ENCODE peak calls at places on chromosomes 3 and 15, in four cellular contexts. One of them, this sample, is unnamed.

GRCh38 chr3:43858052-43858701 is 167.4 kb downstream of the ABHD5 start:
- DNase-seq in amygdala: no peak
- DNase-seq in A549: no peak
- DNase-seq in neural crest cell: no peak
- DNase-seq in this sample: no peak

GRCh38 chr15:87849181-87849580 is 407.4 kb downstream of the NTRK3 start:
- DNase-seq in amygdala: no peak
- DNase-seq in A549: no peak
- DNase-seq in neural crest cell: no peak
- DNase-seq in this sample: no peak

GRCh38 chr15:29938701-29939340 is 116.6 kb upstream of the TJP1 start:
- DNase-seq in amygdala: no peak
- DNase-seq in A549: no peak
- DNase-seq in neural crest cell: no peak
- DNase-seq in this sample: no peak

GRCh38 chr15:50135123-50135541 is 16.1 kb upstream of the ATP8B4 start:
- DNase-seq in amygdala: no peak
- DNase-seq in A549: peak
- DNase-seq in neural crest cell: no peak
- DNase-seq in this sample: no peak

GRCh38 chr3:29906906-29907305 is 626.0 kb downstream of the RBMS3 start:
- DNase-seq in amygdala: no peak
- DNase-seq in A549: no peak
- DNase-seq in neural crest cell: no peak
- DNase-seq in this sample: no peak

GRCh38 chr3:8341853-8342252 is 159.8 kb upstream of the LMCD1 start:
- DNase-seq in amygdala: no peak
- DNase-seq in A549: no peak
- DNase-seq in neural crest cell: no peak
- DNase-seq in this sample: no peak

GRCh38 chr3:66822059-66823009 is 175.8 kb upstream of the KBTBD8 start:
- DNase-seq in amygdala: no peak
- DNase-seq in A549: peak
- DNase-seq in neural crest cell: peak
- DNase-seq in this sample: peak

GRCh38 chr15:31396881-31397560 is 70.4 kb downstream of the KLF13 start:
- DNase-seq in amygdala: no peak
- DNase-seq in A549: peak
- DNase-seq in neural crest cell: peak
- DNase-seq in this sample: no peak

GRCh38 chr3:30578479-30578878 is 27.9 kb upstream of the TGFBR2 start:
- DNase-seq in amygdala: no peak
- DNase-seq in A549: no peak
- DNase-seq in neural crest cell: no peak
- DNase-seq in this sample: no peak

GRCh38 chr3:123522666-123523412 is 62.0 kb downstream of the HACD2 start:
- DNase-seq in amygdala: no peak
- DNase-seq in A549: no peak
- DNase-seq in neural crest cell: no peak
- DNase-seq in this sample: no peak

GRCh38 chr3:139633511-139633910 is 44.3 kb downstream of the NMNAT3 start:
- DNase-seq in amygdala: no peak
- DNase-seq in A549: no peak
- DNase-seq in neural crest cell: no peak
- DNase-seq in this sample: no peak

GRCh38 chr15:39581501-39582285 is 814 bp downstream of the THBS1 start:
- DNase-seq in amygdala: no peak
- DNase-seq in A549: peak
- DNase-seq in neural crest cell: peak
- DNase-seq in this sample: peak

GRCh38 chr3:154842546-154842945 is 237.6 kb upstream of the MME start:
- DNase-seq in amygdala: no peak
- DNase-seq in A549: no peak
- DNase-seq in neural crest cell: no peak
- DNase-seq in this sample: no peak

GRCh38 chr3:56997675-56998074 is 62.8 kb upstream of the SPATA12 start:
- DNase-seq in amygdala: no peak
- DNase-seq in A549: no peak
- DNase-seq in neural crest cell: no peak
- DNase-seq in this sample: no peak

GRCh38 chr3:177752841-177753240 is 555.6 kb upstream of the TBL1XR1 start:
- DNase-seq in amygdala: no peak
- DNase-seq in A549: no peak
- DNase-seq in neural crest cell: no peak
- DNase-seq in this sample: no peak

GRCh38 chr15:80615783-80616391 is 79.2 kb upstream of the ABHD17C start:
- DNase-seq in amygdala: no peak
- DNase-seq in A549: no peak
- DNase-seq in neural crest cell: no peak
- DNase-seq in this sample: no peak

GRCh38 chr15:56917652-56918045 is 795 bp upstream of the TCF12 start:
- DNase-seq in amygdala: no peak
- DNase-seq in A549: peak
- DNase-seq in neural crest cell: no peak
- DNase-seq in this sample: no peak

GRCh38 chr3:172323894-172324590 is 124.2 kb downstream of the GHSR start:
- DNase-seq in amygdala: no peak
- DNase-seq in A549: no peak
- DNase-seq in neural crest cell: no peak
- DNase-seq in this sample: no peak

GRCh38 chr3:30597769-30598134 is 8.6 kb upstream of the TGFBR2 start:
- DNase-seq in amygdala: no peak
- DNase-seq in A549: no peak
- DNase-seq in neural crest cell: no peak
- DNase-seq in this sample: no peak

GRCh38 chr3:64518950-64519349 is 168.8 kb downstream of the ADAMTS9 start:
- DNase-seq in amygdala: no peak
- DNase-seq in A549: no peak
- DNase-seq in neural crest cell: no peak
- DNase-seq in this sample: no peak

GRCh38 chr3:113234688-113235260 is 23.4 kb downstream of the BOC start:
- DNase-seq in amygdala: no peak
- DNase-seq in A549: no peak
- DNase-seq in neural crest cell: no peak
- DNase-seq in this sample: no peak

GRCh38 chr3:48318831-48319512 is 14.5 kb downstream of the SPINK8 start:
- DNase-seq in amygdala: no peak
- DNase-seq in A549: no peak
- DNase-seq in neural crest cell: no peak
- DNase-seq in this sample: no peak

GRCh38 chr3:60339310-60339709 is 911.9 kb downstream of the FHIT start:
- DNase-seq in amygdala: no peak
- DNase-seq in A549: no peak
- DNase-seq in neural crest cell: no peak
- DNase-seq in this sample: no peak

GRCh38 chr15:56672721-56673120 is 60.6 kb downstream of the ZNF280D start:
- DNase-seq in amygdala: no peak
- DNase-seq in A549: no peak
- DNase-seq in neural crest cell: no peak
- DNase-seq in this sample: no peak

GRCh38 chr15:71116366-71116765 is 1.1 kb downstream of the THSD4 start:
- DNase-seq in amygdala: no peak
- DNase-seq in A549: no peak
- DNase-seq in neural crest cell: no peak
- DNase-seq in this sample: no peak

GRCh38 chr3:131277836-131278497 is 103.6 kb upstream of the NUDT16 start:
- DNase-seq in amygdala: no peak
- DNase-seq in A549: no peak
- DNase-seq in neural crest cell: no peak
- DNase-seq in this sample: no peak

GRCh38 chr15:33584797-33585196 is 274.0 kb downstream of the RYR3 start:
- DNase-seq in amygdala: no peak
- DNase-seq in A549: no peak
- DNase-seq in neural crest cell: no peak
- DNase-seq in this sample: no peak

GRCh38 chr15:100201376-100202280 is 140.1 kb downstream of the ADAMTS17 start:
- DNase-seq in amygdala: no peak
- DNase-seq in A549: no peak
- DNase-seq in neural crest cell: no peak
- DNase-seq in this sample: no peak

GRCh38 chr3:19348929-19349564 is 200.7 kb downstream of the KCNH8 start:
- DNase-seq in amygdala: no peak
- DNase-seq in A549: peak
- DNase-seq in neural crest cell: no peak
- DNase-seq in this sample: no peak

GRCh38 chr3:169750665-169751064 is 14.2 kb downstream of the TERC start:
- DNase-seq in amygdala: no peak
- DNase-seq in A549: no peak
- DNase-seq in neural crest cell: no peak
- DNase-seq in this sample: no peak

GRCh38 chr3:45140392-45140791 is 5.8 kb downstream of the CDCP1 start:
- DNase-seq in amygdala: no peak
- DNase-seq in A549: no peak
- DNase-seq in neural crest cell: no peak
- DNase-seq in this sample: peak

GRCh38 chr3:37905987-37906674 is 44.5 kb downstream of the CTDSPL start:
- DNase-seq in amygdala: no peak
- DNase-seq in A549: no peak
- DNase-seq in neural crest cell: no peak
- DNase-seq in this sample: no peak

GRCh38 chr3:58325525-58325992 is 7.1 kb upstream of the PXK start:
- DNase-seq in amygdala: no peak
- DNase-seq in A549: no peak
- DNase-seq in neural crest cell: no peak
- DNase-seq in this sample: no peak

GRCh38 chr3:149879872-149880271 is 66.9 kb downstream of the RNF13 start:
- DNase-seq in amygdala: peak
- DNase-seq in A549: peak
- DNase-seq in neural crest cell: peak
- DNase-seq in this sample: no peak

GRCh38 chr3:46844397-46844796 is 18.8 kb downstream of the MYL3 start:
- DNase-seq in amygdala: no peak
- DNase-seq in A549: no peak
- DNase-seq in neural crest cell: no peak
- DNase-seq in this sample: no peak